ENCODE peak calls at places on chromosomes 7 and 10, in five cellular contexts. Q is cardiac muscle cell, P is kidney, U is neural progenitor cell, I is astrocyte. W is an unnamed sample.

GRCh38 chr7:124761164-124761715 is 4.4 kb downstream of the GPR37 start:
- DNase-seq in Q (no peak), P (no peak), U (no peak), I (no peak), W (no peak)

GRCh38 chr10:35569836-35570235 is 35.3 kb upstream of the GJD4 start:
- DNase-seq in I (no peak), U (no peak), P (no peak), Q (no peak), W (no peak)

GRCh38 chr10:119595715-119596515 is 849 bp downstream of the TIAL1 start:
- DNase-seq in U (peak; percentile 35), I (peak; percentile 30), P (peak; percentile 84), Q (peak; percentile 55), W (peak; percentile 34)

GRCh38 chr7:146397141-146397540 is 280.5 kb downstream of the CNTNAP2 start:
- DNase-seq in I (no peak), P (no peak), U (no peak), Q (no peak), W (no peak)

GRCh38 chr10:88372881-88373592 is 210.1 kb downstream of the RNLS start:
- DNase-seq in Q (no peak), U (no peak), P (no peak), I (no peak), W (no peak)

GRCh38 chr10:128027306-128027705 is 98.9 kb downstream of the MKI67 start:
- DNase-seq in I (no peak), P (no peak), Q (no peak), U (no peak), W (no peak)

GRCh38 chr10:61028861-61029361 is 84.9 kb upstream of the RHOBTB1 start:
- DNase-seq in U (no peak), I (no peak), P (no peak), Q (peak; percentile 28), W (no peak)

GRCh38 chr10:133411523-133412380 is 12.7 kb downstream of the SPRN start:
- DNase-seq in U (no peak), Q (no peak), I (peak; percentile 78), P (no peak), W (no peak)

GRCh38 chr10:11448190-11448544 is 163.3 kb downstream of the USP6NL start:
- DNase-seq in I (no peak), U (no peak), P (no peak), Q (no peak), W (no peak)

GRCh38 chr10:13633689-13634088 is 46.9 kb downstream of the PRPF18 start:
- DNase-seq in U (peak; percentile 55), Q (peak; percentile 97), I (peak; percentile 14), P (no peak), W (no peak)

GRCh38 chr10:31381766-31382316 is 62.8 kb downstream of the ZEB1 start:
- DNase-seq in I (peak; percentile 36), U (no peak), Q (peak; percentile 10), P (no peak), W (no peak)

GRCh38 chr7:15686209-15686956 is at the start of gene MEOX2:
- DNase-seq in Q (peak; percentile 63), U (peak; percentile 69), P (peak; percentile 75), I (peak; percentile 12), W (no peak)

GRCh38 chr10:42776681-42777080 is 5.9 kb upstream of the BMS1 start:
- DNase-seq in Q (no peak), I (no peak), U (no peak), P (no peak), W (no peak)

GRCh38 chr7:134742688-134743350 is 36.6 kb upstream of the CALD1 start:
- DNase-seq in Q (peak; percentile 86), P (no peak), U (no peak), I (peak; percentile 77), W (no peak)

GRCh38 chr7:27551803-27552202 is 110.9 kb downstream of the HIBADH start:
- DNase-seq in U (no peak), P (no peak), I (no peak), Q (no peak), W (no peak)

GRCh38 chr10:6384847-6385246 is 182.1 kb downstream of the PFKFB3 start:
- DNase-seq in U (no peak), P (no peak), I (no peak), Q (no peak), W (no peak)

GRCh38 chr10:84344560-84344959 is 16.2 kb downstream of the CCSER2 start:
- DNase-seq in I (no peak), U (no peak), Q (no peak), P (no peak), W (no peak)

GRCh38 chr10:3783313-3783689 is 1.7 kb downstream of the KLF6 start:
- DNase-seq in P (peak; percentile 90), I (peak; percentile 76), Q (peak; percentile 95), U (peak; percentile 73), W (peak; percentile 65)

GRCh38 chr10:12351447-12351846 is 2.1 kb downstream of the CAMK1D start:
- DNase-seq in U (no peak), P (peak; percentile 71), I (no peak), Q (no peak), W (no peak)

GRCh38 chr7:123992913-123993518 is 39.9 kb downstream of the TMEM229A start:
- DNase-seq in I (no peak), Q (no peak), P (no peak), U (no peak), W (no peak)

GRCh38 chr10:107264742-107265141 is 100.2 kb upstream of the SORCS1 start:
- DNase-seq in P (no peak), U (peak; percentile 77), Q (no peak), I (no peak), W (no peak)

GRCh38 chr7:13856012-13856411 is 133.5 kb downstream of the ETV1 start:
- DNase-seq in Q (no peak), I (no peak), P (no peak), U (no peak), W (no peak)

GRCh38 chr7:30848121-30848855 is 63.4 kb upstream of the AQP1 start:
- DNase-seq in Q (no peak), I (no peak), U (no peak), P (no peak), W (no peak)

GRCh38 chr10:61047788-61048560 is 104.0 kb upstream of the RHOBTB1 start:
- DNase-seq in Q (no peak), P (no peak), U (no peak), I (no peak), W (no peak)

GRCh38 chr10:113454341-113455061 is 98.4 kb upstream of the HABP2 start:
- DNase-seq in P (peak; percentile 76), U (peak; percentile 77), I (no peak), Q (peak; percentile 51), W (peak; percentile 67)
- H3K4me3 ChIP-seq in P (no peak overlapping the region), U (no peak overlapping the region), I (no peak overlapping the region), Q (no peak overlapping the region), W (no peak overlapping the region)

DNA sequence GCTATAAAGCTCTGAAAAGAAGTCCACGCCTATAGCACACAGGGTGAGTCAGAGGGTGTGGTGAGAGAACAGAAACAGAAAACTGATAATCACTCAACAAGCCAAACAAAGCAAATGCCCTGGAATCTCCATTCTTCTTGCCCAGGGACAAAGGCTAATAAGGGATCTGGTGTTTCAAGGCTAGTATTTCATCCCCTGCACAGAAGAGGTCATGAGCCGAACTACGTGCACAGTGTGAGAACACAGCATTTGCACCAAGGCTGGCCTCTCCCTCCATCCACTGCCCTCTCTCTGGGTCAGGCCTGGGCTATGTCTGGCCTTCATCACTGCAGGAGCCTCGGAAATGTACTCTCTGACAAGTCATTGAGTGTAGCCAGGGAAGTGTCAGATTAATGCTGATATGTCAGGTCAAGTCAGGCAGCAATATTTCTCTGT is 42.7 kb downstream of the PRR15 start:
- DNase-seq in I (peak; percentile 66), U (no peak), Q (peak; percentile 75), P (no peak), W (no peak)
- H3K4me3 ChIP-seq in I (no peak overlapping the region), U (no peak overlapping the region), Q (no peak overlapping the region), P (no peak overlapping the region), W (no peak overlapping the region)

GRCh38 chr10:17673517-17674051 is 29.6 kb downstream of the STAM start:
- DNase-seq in U (peak; percentile 61), P (no peak), I (peak; percentile 97), Q (peak; percentile 80), W (no peak)
- H3K4me3 ChIP-seq in U (no peak overlapping the region), P (no peak overlapping the region), I (peak overlapping the region; percentile 31), Q (no peak overlapping the region), W (no peak overlapping the region)

DNA sequence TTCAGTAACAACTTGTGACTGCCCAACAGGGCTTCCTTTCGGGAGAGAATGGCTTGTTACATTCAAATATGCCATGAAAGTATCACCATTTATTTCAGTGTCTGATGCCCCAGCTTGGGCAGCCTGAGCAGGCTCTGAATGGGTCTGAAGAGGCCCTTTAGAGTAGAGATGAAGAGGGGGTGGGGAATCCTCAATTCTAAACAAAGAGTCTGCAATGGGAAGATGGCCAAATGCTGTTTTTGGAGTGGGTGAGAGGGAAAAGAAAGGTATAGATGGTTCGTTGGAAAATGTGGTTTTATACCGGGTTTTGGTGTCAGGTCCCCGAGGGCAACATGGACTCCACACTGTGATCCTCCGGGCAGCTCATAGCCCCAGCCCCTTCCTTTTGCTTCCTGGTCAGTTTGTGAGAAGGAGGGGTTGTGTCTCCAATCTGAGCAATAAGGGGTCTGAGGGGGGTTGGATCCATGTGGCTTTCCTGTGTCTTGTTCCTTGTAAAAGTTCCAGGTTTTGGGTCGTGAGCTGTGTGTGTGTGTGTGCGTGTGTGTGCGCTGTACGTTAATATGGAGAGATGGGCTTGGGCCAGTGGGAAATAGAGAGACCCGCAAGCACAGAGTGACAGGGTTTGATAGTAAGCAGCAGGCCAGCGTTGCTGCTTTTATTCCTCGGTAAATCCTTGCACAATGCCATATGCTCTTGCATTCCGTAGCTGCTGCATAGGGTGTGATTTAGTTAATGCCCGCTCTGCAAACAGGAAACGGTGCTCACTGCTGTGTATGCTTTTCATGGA is 108.3 kb downstream of the TCF7L2 start:
- DNase-seq in U (peak; percentile 74), I (peak; percentile 64), Q (peak; percentile 93), P (no peak), W (no peak)
- H3K4me3 ChIP-seq in U (peak overlapping the region; percentile 28), I (peak overlapping the region; percentile 30), Q (no peak overlapping the region), P (peak overlapping the region; percentile 30), W (no peak overlapping the region)

GRCh38 chr7:824664-825063 is 7.6 kb upstream of the SUN1 start:
- DNase-seq in I (no peak), P (peak; percentile 35), U (no peak), Q (no peak), W (no peak)

GRCh38 chr7:826230-826905 is 5.9 kb upstream of the SUN1 start:
- DNase-seq in P (peak; percentile 72), Q (no peak), I (no peak), U (no peak), W (no peak)

GRCh38 chr7:824106-824505 is 8.2 kb upstream of the SUN1 start:
- DNase-seq in U (no peak), P (peak; percentile 46), I (no peak), Q (no peak), W (no peak)

GRCh38 chr7:823639-824038 is 8.6 kb upstream of the SUN1 start:
- DNase-seq in Q (no peak), I (no peak), U (no peak), P (peak; percentile 86), W (no peak)

DNA sequence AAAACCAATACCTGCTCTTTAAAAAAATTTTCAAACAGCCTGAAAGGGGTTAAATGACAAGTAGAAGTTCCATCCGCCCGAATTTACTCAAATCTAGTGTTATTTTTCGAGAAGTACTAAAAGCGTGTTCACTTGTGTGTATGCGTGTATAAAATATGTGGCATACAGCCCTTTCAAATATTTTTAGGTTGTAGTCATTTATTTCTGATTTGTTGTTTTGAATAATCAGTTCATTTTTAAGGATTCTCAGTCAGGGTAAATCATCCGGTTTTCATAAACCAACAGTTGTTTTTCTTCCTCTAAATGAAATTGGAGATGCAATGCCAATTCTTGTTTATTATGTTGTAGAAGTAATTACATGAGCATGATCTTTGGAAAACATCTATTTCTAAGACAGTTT is 6.9 kb upstream of the SUN1 start:
- DNase-seq in P (no peak), I (peak; percentile 53), Q (no peak), U (no peak), W (no peak)
- H3K4me3 ChIP-seq in P (no peak overlapping the region), I (no peak overlapping the region), Q (no peak overlapping the region), U (no peak overlapping the region), W (no peak overlapping the region)

W was measured in stomach.